ENCODE peak calls at places on chromosomes 7 and 10, in seven cellular contexts. M, B, V, Q, P, J and Y are unnamed samples.

GRCh38 chr7:40674316-40674715 is 539.5 kb downstream of the SUGCT start:
- DNase-seq in M (no peak), B (peak), V (no peak), Q (peak), P (no peak), J (no peak), Y (no peak)

GRCh38 chr10:17562572-17562971 is 54.6 kb downstream of the HACD1 start:
- DNase-seq in M (no peak), B (peak), V (no peak), Q (peak), P (no peak), J (no peak), Y (no peak)

GRCh38 chr10:21172774-21173432 is 275.8 kb upstream of the NEBL start:
- DNase-seq in M (no peak), B (no peak), V (no peak), Q (no peak), P (no peak), J (no peak), Y (peak)

GRCh38 chr7:16585540-16585939 is 58.9 kb downstream of the LRRC72 start:
- DNase-seq in M (no peak), B (no peak), V (no peak), Q (no peak), P (no peak), J (no peak), Y (no peak)

GRCh38 chr7:66152538-66153191 is 38.0 kb downstream of the CRCP start:
- DNase-seq in M (peak), B (no peak), V (no peak), Q (no peak), P (no peak), J (no peak), Y (no peak)

GRCh38 chr10:86411281-86411841 is 44.8 kb upstream of the GRID1 start:
- DNase-seq in M (peak), B (no peak), V (no peak), Q (peak), P (no peak), J (peak), Y (peak)

GRCh38 chr7:84218681-84219080 is 24.1 kb upstream of the SEMA3A start:
- DNase-seq in M (peak), B (peak), V (no peak), Q (peak), P (no peak), J (no peak), Y (peak)

GRCh38 chr10:14586901-14587300 is 187.8 kb downstream of the FAM107B start:
- DNase-seq in M (no peak), B (peak), V (no peak), Q (no peak), P (no peak), J (no peak), Y (no peak)

GRCh38 chr10:95550073-95550672 is 11.0 kb downstream of the SORBS1 start:
- DNase-seq in M (no peak), B (no peak), V (no peak), Q (peak), P (no peak), J (no peak), Y (no peak)

GRCh38 chr7:92751902-92752901 is 84.2 kb downstream of the CDK6 start:
- DNase-seq in M (peak), B (peak), V (no peak), Q (peak), P (no peak), J (no peak), Y (no peak)

GRCh38 chr7:134993877-134994456 is 7.7 kb downstream of the AGBL3 start:
- DNase-seq in M (no peak), B (no peak), V (no peak), Q (no peak), P (no peak), J (no peak), Y (no peak)

GRCh38 chr10:603745-604144 is 85.7 kb downstream of the DIP2C start:
- DNase-seq in M (no peak), B (no peak), V (no peak), Q (no peak), P (no peak), J (no peak), Y (no peak)

GRCh38 chr7:869348-869747 is 7.0 kb upstream of the GET4 start:
- DNase-seq in M (no peak), B (no peak), V (no peak), Q (no peak), P (no peak), J (no peak), Y (no peak)

GRCh38 chr10:5090551-5090950 is 3.7 kb upstream of the AKR1C3 start:
- DNase-seq in M (no peak), B (peak), V (no peak), Q (no peak), P (no peak), J (no peak), Y (no peak)

GRCh38 chr10:104209575-104210198 is 22.5 kb downstream of the CFAP43 start:
- DNase-seq in M (peak), B (peak), V (no peak), Q (peak), P (peak), J (peak), Y (peak)

GRCh38 chr7:43535031-43535451 is 47.9 kb upstream of the STK17A start:
- DNase-seq in M (peak), B (no peak), V (no peak), Q (peak), P (no peak), J (no peak), Y (no peak)

GRCh38 chr7:106139253-106140251 is 27.4 kb upstream of the SYPL1 start:
- DNase-seq in M (no peak), B (no peak), V (no peak), Q (no peak), P (no peak), J (no peak), Y (no peak)

GRCh38 chr10:37496061-37496460 is 361.3 kb downstream of the ZNF248 start:
- DNase-seq in M (no peak), B (no peak), V (no peak), Q (no peak), P (no peak), J (no peak), Y (no peak)